ENCODE peak calls at places on chromosomes 12 and 14, in six cellular contexts. A is AG08396; B is mucosa of descending colon; K is stimulated activated CD8-positive, alpha-beta memory T cell treated with anti-CD3 and anti-CD28 coated beads, Interleukin-12 subunit alpha, Interleukin-12 subunit beta, amount 100 ng/mL, for 4 hours; D is NAMALWA; T is IMR-90. N is an unnamed sample.

GRCh38 chr14:88380405-88380804 is 5.1 kb upstream of the SPATA7 start:
- DNase-seq in A (no peak), B (no peak), K (no peak), D (peak), T (peak), N (no peak)

GRCh38 chr14:48628870-48629269 is 953.5 kb upstream of the MDGA2 start:
- DNase-seq in A (no peak), B (no peak), K (no peak), D (peak), T (peak), N (no peak)

GRCh38 chr12:50402270-50403000 is 1.8 kb downstream of the LARP4 start:
- DNase-seq in A (no peak), B (no peak), K (no peak), D (no peak), T (no peak), N (no peak)

GRCh38 chr14:97762386-97762785 is 965.2 kb downstream of the VRK1 start:
- DNase-seq in A (no peak), B (no peak), K (no peak), D (no peak), T (no peak), N (no peak)

GRCh38 chr14:99722741-99723140 is 38.6 kb downstream of the CYP46A1 start:
- DNase-seq in A (no peak), B (no peak), K (no peak), D (no peak), T (no peak), N (no peak)

GRCh38 chr14:55427439-55427838 is 13.0 kb downstream of the TBPL2 start:
- DNase-seq in A (no peak), B (no peak), K (no peak), D (no peak), T (no peak), N (no peak)

GRCh38 chr12:32926963-32927362 is 30.4 kb upstream of the PKP2 start:
- DNase-seq in A (no peak), B (no peak), K (no peak), D (no peak), T (no peak), N (no peak)

GRCh38 chr12:131176266-131176665 is 222.6 kb downstream of the ADGRD1 start:
- DNase-seq in A (no peak), B (no peak), K (no peak), D (no peak), T (no peak), N (no peak)

GRCh38 chr14:49089078-49089477 is 497.1 kb downstream of the RPS29 start:
- DNase-seq in A (no peak), B (no peak), K (no peak), D (no peak), T (no peak), N (no peak)

GRCh38 chr14:27553820-27554219 is 956.0 kb upstream of the NOVA1 start:
- DNase-seq in A (no peak), B (no peak), K (no peak), D (peak), T (no peak), N (no peak)

GRCh38 chr14:75283884-75284563 is 5.4 kb downstream of the FOS start:
- DNase-seq in A (no peak), B (no peak), K (no peak), D (no peak), T (peak), N (no peak)

GRCh38 chr14:35403397-35404245 is 928 bp downstream of the NFKBIA start:
- DNase-seq in A (peak), B (peak), K (peak), D (peak), T (peak), N (peak)

GRCh38 chr14:89067293-89067972 is 243.0 kb downstream of the TTC8 start:
- DNase-seq in A (no peak), B (no peak), K (no peak), D (no peak), T (no peak), N (peak)

GRCh38 chr14:102969060-102969791 is 46.8 kb downstream of the AMN start:
- DNase-seq in A (no peak), B (no peak), K (no peak), D (no peak), T (no peak), N (no peak)

GRCh38 chr12:62919827-62920226 is 15.1 kb downstream of the PPM1H start:
- DNase-seq in A (peak), B (no peak), K (no peak), D (peak), T (peak), N (no peak)

GRCh38 chr12:19830461-19830860 is 391.2 kb downstream of the AEBP2 start:
- DNase-seq in A (no peak), B (no peak), K (no peak), D (no peak), T (no peak), N (no peak)

GRCh38 chr12:130879781-130880389 is 8.0 kb downstream of the RAN start:
- DNase-seq in A (no peak), B (no peak), K (no peak), D (no peak), T (no peak), N (no peak)

GRCh38 chr14:99688629-99689028 is 4.5 kb downstream of the CYP46A1 start:
- DNase-seq in A (no peak), B (no peak), K (no peak), D (no peak), T (no peak), N (no peak)

GRCh38 chr14:91075553-91075952 is 15.1 kb upstream of the RPS6KA5 start:
- DNase-seq in A (no peak), B (no peak), K (no peak), D (no peak), T (no peak), N (no peak)

GRCh38 chr14:106556665-106557289 is 1030.4 kb downstream of the TMEM121 start:
- DNase-seq in A (no peak), B (peak), K (peak), D (peak), T (no peak), N (peak)

GRCh38 chr14:101578489-101578888 is 17.2 kb downstream of the DIO3 start:
- DNase-seq in A (no peak), B (peak), K (no peak), D (no peak), T (no peak), N (no peak)

GRCh38 chr14:52068741-52069616 is at the start of gene NID2:
- DNase-seq in A (peak), B (peak), K (no peak), D (no peak), T (peak), N (peak)

GRCh38 chr12:30882706-30883105 is 43.8 kb upstream of the TSPAN11 start:
- DNase-seq in A (no peak), B (no peak), K (no peak), D (no peak), T (no peak), N (no peak)

GRCh38 chr14:105062048-105062433 is 3.2 kb downstream of the GPR132 start:
- DNase-seq in A (no peak), B (no peak), K (no peak), D (no peak), T (no peak), N (no peak)

GRCh38 chr14:59507063-59507751 is 22.9 kb downstream of the JKAMP start:
- DNase-seq in A (peak), B (peak), K (no peak), D (peak), T (peak), N (peak)

GRCh38 chr12:5689773-5690172 is 255.3 kb downstream of the ANO2 start:
- DNase-seq in A (no peak), B (no peak), K (no peak), D (peak), T (no peak), N (no peak)

GRCh38 chr12:29242921-29243431 is 93.9 kb downstream of the FAR2 start:
- DNase-seq in A (no peak), B (no peak), K (no peak), D (no peak), T (no peak), N (no peak)

GRCh38 chr12:123034022-123034541 is 53.6 kb downstream of the ARL6IP4 start:
- DNase-seq in A (no peak), B (no peak), K (no peak), D (no peak), T (no peak), N (no peak)

GRCh38 chr12:116931665-116932064 is 20.9 kb downstream of the FBXW8 start:
- DNase-seq in A (no peak), B (no peak), K (no peak), D (no peak), T (no peak), N (no peak)

N was measured in stimulated activated effector memory CD8-positive, alpha-beta T cell treated with anti-CD3 and anti-CD28 coated beads, Interleukin-12 subunit alpha, Interleukin-12 subunit beta, amount 100 ng/mL, for 72 hours.